ENCODE peak calls at places on chromosomes 5 and 9, in seven cellular contexts. One of them, this sample, is unnamed.

GRCh38 chr9:71233646-71234045 is 112.2 kb upstream of the TRPM3 start:
- DNase-seq in IMR-90: no peak
- DNase-seq in H9: no peak
- DNase-seq in H1: no peak
- DNase-seq in neuronal stem cell: no peak
- DNase-seq in trophoblast cell: no peak
- DNase-seq in mesenchymal stem cell: no peak
- DNase-seq in this sample: no peak

GRCh38 chr5:132771559-132771998 is 5.5 kb downstream of the SEPTIN8 start:
- DNase-seq in IMR-90: peak; percentile 67
- DNase-seq in H9: peak; percentile 68
- DNase-seq in H1: no peak
- DNase-seq in neuronal stem cell: no peak
- DNase-seq in trophoblast cell: peak; percentile 52
- DNase-seq in mesenchymal stem cell: peak; percentile 93
- DNase-seq in this sample: peak; percentile 91

GRCh38 chr9:134136117-134136996 is 475 bp downstream of the WDR5 start:
- DNase-seq in IMR-90: peak; percentile 13
- DNase-seq in H9: no peak
- DNase-seq in H1: peak; percentile 73
- DNase-seq in neuronal stem cell: peak; percentile 24
- DNase-seq in trophoblast cell: no peak
- DNase-seq in mesenchymal stem cell: peak; percentile 37
- DNase-seq in this sample: peak; percentile 51

GRCh38 chr9:23587433-23587832 is 238.6 kb downstream of the ELAVL2 start:
- DNase-seq in IMR-90: no peak
- DNase-seq in H9: no peak
- DNase-seq in H1: no peak
- DNase-seq in neuronal stem cell: no peak
- DNase-seq in trophoblast cell: no peak
- DNase-seq in mesenchymal stem cell: peak; percentile 4
- DNase-seq in this sample: no peak

GRCh38 chr9:93155716-93156474 is 21.8 kb upstream of the NINJ1 start:
- DNase-seq in IMR-90: no peak
- DNase-seq in H9: no peak
- DNase-seq in H1: no peak
- DNase-seq in neuronal stem cell: no peak
- DNase-seq in trophoblast cell: no peak
- DNase-seq in mesenchymal stem cell: no peak
- DNase-seq in this sample: no peak

GRCh38 chr9:112520069-112520468 is 33.4 kb downstream of the KIAA1958 start:
- DNase-seq in IMR-90: no peak
- DNase-seq in H9: no peak
- DNase-seq in H1: no peak
- DNase-seq in neuronal stem cell: no peak
- DNase-seq in trophoblast cell: no peak
- DNase-seq in mesenchymal stem cell: no peak
- DNase-seq in this sample: no peak

GRCh38 chr9:76610009-76610352 is 151.0 kb downstream of the GCNT1 start:
- DNase-seq in IMR-90: peak; percentile 54
- DNase-seq in H9: no peak
- DNase-seq in H1: no peak
- DNase-seq in neuronal stem cell: no peak
- DNase-seq in trophoblast cell: peak; percentile 39
- DNase-seq in mesenchymal stem cell: peak; percentile 55
- DNase-seq in this sample: no peak

GRCh38 chr5:3277590-3278196 is 317.9 kb upstream of the IRX1 start:
- DNase-seq in IMR-90: no peak
- DNase-seq in H9: peak; percentile 48
- DNase-seq in H1: no peak
- DNase-seq in neuronal stem cell: peak; percentile 24
- DNase-seq in trophoblast cell: no peak
- DNase-seq in mesenchymal stem cell: no peak
- DNase-seq in this sample: peak; percentile 45

GRCh38 chr5:68554566-68555279 is 339.2 kb downstream of the PIK3R1 start:
- DNase-seq in IMR-90: peak; percentile 59
- DNase-seq in H9: no peak
- DNase-seq in H1: no peak
- DNase-seq in neuronal stem cell: no peak
- DNase-seq in trophoblast cell: peak; percentile 72
- DNase-seq in mesenchymal stem cell: peak; percentile 49
- DNase-seq in this sample: peak; percentile 36

GRCh38 chr5:60649288-60649917 is 50.6 kb downstream of the DEPDC1B start:
- DNase-seq in IMR-90: peak; percentile 51
- DNase-seq in H9: no peak
- DNase-seq in H1: no peak
- DNase-seq in neuronal stem cell: no peak
- DNase-seq in trophoblast cell: peak; percentile 73
- DNase-seq in mesenchymal stem cell: peak; percentile 52
- DNase-seq in this sample: peak; percentile 45

GRCh38 chr9:127011772-127012171 is 97.2 kb downstream of the RALGPS1 start:
- DNase-seq in IMR-90: no peak
- DNase-seq in H9: no peak
- DNase-seq in H1: no peak
- DNase-seq in neuronal stem cell: no peak
- DNase-seq in trophoblast cell: no peak
- DNase-seq in mesenchymal stem cell: no peak
- DNase-seq in this sample: no peak

GRCh38 chr9:107269681-107270080 is 13.4 kb upstream of the RAD23B start:
- DNase-seq in IMR-90: peak; percentile 55
- DNase-seq in H9: no peak
- DNase-seq in H1: no peak
- DNase-seq in neuronal stem cell: no peak
- DNase-seq in trophoblast cell: peak; percentile 90
- DNase-seq in mesenchymal stem cell: no peak
- DNase-seq in this sample: no peak

GRCh38 chr5:147451125-147451524 is 58.7 kb downstream of the DPYSL3 start:
- DNase-seq in IMR-90: no peak
- DNase-seq in H9: no peak
- DNase-seq in H1: no peak
- DNase-seq in neuronal stem cell: no peak
- DNase-seq in trophoblast cell: no peak
- DNase-seq in mesenchymal stem cell: no peak
- DNase-seq in this sample: peak; percentile 24

GRCh38 chr9:134188421-134189166 is 24.2 kb upstream of the RNU6ATAC start:
- DNase-seq in IMR-90: no peak
- DNase-seq in H9: no peak
- DNase-seq in H1: no peak
- DNase-seq in neuronal stem cell: no peak
- DNase-seq in trophoblast cell: no peak
- DNase-seq in mesenchymal stem cell: no peak
- DNase-seq in this sample: no peak

GRCh38 chr9:116152941-116153764 is 438 bp upstream of the PAPPA start:
- DNase-seq in IMR-90: peak; percentile 85
- DNase-seq in H9: peak; percentile 45
- DNase-seq in H1: no peak
- DNase-seq in neuronal stem cell: peak; percentile 36
- DNase-seq in trophoblast cell: peak; percentile 62
- DNase-seq in mesenchymal stem cell: peak; percentile 92
- DNase-seq in this sample: peak; percentile 54

GRCh38 chr5:150186137-150186536 is 3.7 kb upstream of the SLC6A7 start:
- DNase-seq in IMR-90: no peak
- DNase-seq in H9: peak; percentile 73
- DNase-seq in H1: no peak
- DNase-seq in neuronal stem cell: no peak
- DNase-seq in trophoblast cell: no peak
- DNase-seq in mesenchymal stem cell: no peak
- DNase-seq in this sample: peak; percentile 55

GRCh38 chr9:16637938-16638337 is 232.5 kb downstream of the BNC2 start:
- DNase-seq in IMR-90: peak; percentile 36
- DNase-seq in H9: no peak
- DNase-seq in H1: no peak
- DNase-seq in neuronal stem cell: no peak
- DNase-seq in trophoblast cell: no peak
- DNase-seq in mesenchymal stem cell: no peak
- DNase-seq in this sample: no peak

GRCh38 chr5:88144219-88145040 is 124.2 kb downstream of the TMEM161B start:
- DNase-seq in IMR-90: no peak
- DNase-seq in H9: peak; percentile 40
- DNase-seq in H1: peak; percentile 51
- DNase-seq in neuronal stem cell: peak; percentile 17
- DNase-seq in trophoblast cell: peak; percentile 19
- DNase-seq in mesenchymal stem cell: no peak
- DNase-seq in this sample: peak; percentile 17

GRCh38 chr9:76372345-76372744 is 21.9 kb downstream of the RFK start:
- DNase-seq in IMR-90: no peak
- DNase-seq in H9: no peak
- DNase-seq in H1: no peak
- DNase-seq in neuronal stem cell: no peak
- DNase-seq in trophoblast cell: no peak
- DNase-seq in mesenchymal stem cell: no peak
- DNase-seq in this sample: no peak

GRCh38 chr9:121851641-121852091 is 200.2 kb downstream of the DAB2IP start:
- DNase-seq in IMR-90: no peak
- DNase-seq in H9: no peak
- DNase-seq in H1: no peak
- DNase-seq in neuronal stem cell: no peak
- DNase-seq in trophoblast cell: no peak
- DNase-seq in mesenchymal stem cell: no peak
- DNase-seq in this sample: no peak

GRCh38 chr5:166767858-166768257 is 1523.6 kb upstream of the WWC1 start:
- DNase-seq in IMR-90: no peak
- DNase-seq in H9: no peak
- DNase-seq in H1: no peak
- DNase-seq in neuronal stem cell: no peak
- DNase-seq in trophoblast cell: no peak
- DNase-seq in mesenchymal stem cell: no peak
- DNase-seq in this sample: no peak

GRCh38 chr5:53576674-53577073 is 16.2 kb downstream of the NDUFS4 start:
- DNase-seq in IMR-90: no peak
- DNase-seq in H9: no peak
- DNase-seq in H1: no peak
- DNase-seq in neuronal stem cell: no peak
- DNase-seq in trophoblast cell: no peak
- DNase-seq in mesenchymal stem cell: no peak
- DNase-seq in this sample: no peak

GRCh38 chr9:92989561-92989960 is 42.2 kb downstream of the FGD3 start:
- DNase-seq in IMR-90: no peak
- DNase-seq in H9: peak; percentile 52
- DNase-seq in H1: no peak
- DNase-seq in neuronal stem cell: no peak
- DNase-seq in trophoblast cell: peak; percentile 5
- DNase-seq in mesenchymal stem cell: no peak
- DNase-seq in this sample: peak; percentile 77

GRCh38 chr5:150451594-150451993 is 2.1 kb upstream of the RPS14 start:
- DNase-seq in IMR-90: no peak
- DNase-seq in H9: no peak
- DNase-seq in H1: no peak
- DNase-seq in neuronal stem cell: no peak
- DNase-seq in trophoblast cell: no peak
- DNase-seq in mesenchymal stem cell: no peak
- DNase-seq in this sample: no peak

DNA sequence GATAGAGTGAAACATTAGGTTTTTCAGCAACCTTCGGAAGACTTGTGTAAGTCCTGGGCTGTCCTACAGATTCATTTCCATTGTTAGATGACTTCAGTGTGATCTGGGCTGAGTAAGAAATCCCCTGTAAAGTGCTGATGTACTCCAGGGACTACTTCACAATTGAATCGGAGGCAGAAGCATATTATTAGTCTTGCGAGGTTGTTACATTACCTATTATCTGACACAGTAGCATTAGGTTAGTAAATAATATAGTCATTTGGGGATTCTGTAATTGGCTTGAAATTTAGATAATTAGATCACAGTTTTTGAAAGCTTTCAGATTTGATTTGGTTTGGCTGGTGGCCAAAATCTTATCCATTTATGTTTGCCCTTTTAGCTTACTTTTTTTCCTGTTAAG is 62.4 kb downstream of the DMRT1 start:
- DNase-seq in IMR-90: no peak
- DNase-seq in H9: no peak
- DNase-seq in H1: no peak
- DNase-seq in neuronal stem cell: no peak
- DNase-seq in trophoblast cell: no peak
- DNase-seq in mesenchymal stem cell: no peak
- DNase-seq in this sample: no peak
- H3K79me1 ChIP-seq in IMR-90: no peaks in the 10 kb centered on the region
- H3K79me1 ChIP-seq in H9: no peaks in the 10 kb centered on the region
- H3K79me1 ChIP-seq in H1: no peaks in the 10 kb centered on the region
- H3K79me1 ChIP-seq in neuronal stem cell: no peaks in the 10 kb centered on the region
- H3K79me1 ChIP-seq in trophoblast cell: no peaks in the 10 kb centered on the region
- H3K79me1 ChIP-seq in mesenchymal stem cell: no peaks in the 10 kb centered on the region
- H3K79me1 ChIP-seq in this sample: no peaks in the 10 kb centered on the region

GRCh38 chr5:95856501-95856981 is 34.0 kb upstream of the GLRX start:
- DNase-seq in IMR-90: no peak
- DNase-seq in H9: no peak
- DNase-seq in H1: no peak
- DNase-seq in neuronal stem cell: no peak
- DNase-seq in trophoblast cell: peak; percentile 81
- DNase-seq in mesenchymal stem cell: no peak
- DNase-seq in this sample: no peak
- H3K79me1 ChIP-seq in IMR-90: no peaks in the 10 kb centered on the region
- H3K79me1 ChIP-seq in H9: no peaks in the 10 kb centered on the region
- H3K79me1 ChIP-seq in H1: no peaks in the 10 kb centered on the region
- H3K79me1 ChIP-seq in neuronal stem cell: no peaks in the 10 kb centered on the region
- H3K79me1 ChIP-seq in trophoblast cell: peaks cover 31% of the 10 kb centered on the region
- H3K79me1 ChIP-seq in mesenchymal stem cell: no peaks in the 10 kb centered on the region
- H3K79me1 ChIP-seq in this sample: no peaks in the 10 kb centered on the region

DNA sequence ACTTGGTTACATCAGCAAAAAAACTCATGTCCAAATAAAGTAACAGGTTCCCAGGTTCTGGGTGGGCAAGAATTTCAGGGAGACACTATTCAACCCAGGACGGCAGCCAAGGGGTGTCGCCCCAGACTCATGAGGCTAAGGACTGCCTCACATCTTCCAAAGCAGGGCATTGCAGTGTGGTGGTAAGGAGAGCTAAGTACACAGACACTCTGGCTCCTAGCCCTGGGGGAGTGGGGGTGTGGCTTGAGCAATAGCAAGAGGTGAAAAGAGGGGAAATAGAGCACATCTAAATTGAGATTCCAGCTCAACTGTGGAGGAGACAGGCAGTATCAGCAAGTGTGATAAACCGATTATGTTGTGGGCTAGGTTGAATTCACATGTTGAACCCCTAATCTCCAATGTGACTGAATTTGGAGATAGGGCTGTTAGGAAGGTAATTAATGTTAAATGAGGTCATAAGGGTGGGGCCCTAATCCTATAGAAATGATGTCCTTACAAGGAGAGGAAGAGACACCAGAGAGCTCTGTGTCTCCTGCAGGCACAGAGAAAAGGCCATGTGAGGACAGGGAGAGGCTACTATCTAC is 49.9 kb upstream of the MARCHF11 start:
- DNase-seq in IMR-90: no peak
- DNase-seq in H9: no peak
- DNase-seq in H1: no peak
- DNase-seq in neuronal stem cell: no peak
- DNase-seq in trophoblast cell: no peak
- DNase-seq in mesenchymal stem cell: no peak
- DNase-seq in this sample: peak; percentile 95
- H3K79me1 ChIP-seq in IMR-90: no peaks in the 10 kb centered on the region
- H3K79me1 ChIP-seq in H9: no peaks in the 10 kb centered on the region
- H3K79me1 ChIP-seq in H1: no peaks in the 10 kb centered on the region
- H3K79me1 ChIP-seq in neuronal stem cell: no peaks in the 10 kb centered on the region
- H3K79me1 ChIP-seq in trophoblast cell: no peaks in the 10 kb centered on the region
- H3K79me1 ChIP-seq in mesenchymal stem cell: no peaks in the 10 kb centered on the region
- H3K79me1 ChIP-seq in this sample: no peaks in the 10 kb centered on the region

DNA sequence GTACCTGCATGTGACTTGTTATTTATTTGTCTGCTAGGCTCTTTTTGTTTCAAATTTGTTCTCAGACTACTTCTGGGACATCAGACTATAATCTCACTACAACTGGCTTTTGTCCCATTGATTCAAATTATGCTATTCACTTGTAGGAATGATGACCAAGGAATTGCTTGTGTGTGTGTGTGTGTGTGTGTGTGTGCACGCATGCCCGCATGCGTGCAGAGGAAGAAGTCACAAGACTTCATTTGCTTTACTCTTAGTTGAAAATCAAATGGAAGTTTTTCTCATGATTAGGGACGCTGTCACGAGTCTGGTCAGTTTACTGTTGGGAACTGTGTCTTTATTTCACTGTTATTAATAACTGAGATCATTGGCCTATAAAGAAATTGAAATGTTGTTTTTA is 268.7 kb downstream of the RAB3C start:
- DNase-seq in IMR-90: no peak
- DNase-seq in H9: no peak
- DNase-seq in H1: no peak
- DNase-seq in neuronal stem cell: no peak
- DNase-seq in trophoblast cell: peak; percentile 3
- DNase-seq in mesenchymal stem cell: no peak
- DNase-seq in this sample: no peak
- H3K79me1 ChIP-seq in IMR-90: no peaks in the 10 kb centered on the region
- H3K79me1 ChIP-seq in H9: no peaks in the 10 kb centered on the region
- H3K79me1 ChIP-seq in H1: no peaks in the 10 kb centered on the region
- H3K79me1 ChIP-seq in neuronal stem cell: no peaks in the 10 kb centered on the region
- H3K79me1 ChIP-seq in trophoblast cell: no peaks in the 10 kb centered on the region
- H3K79me1 ChIP-seq in mesenchymal stem cell: no peaks in the 10 kb centered on the region
- H3K79me1 ChIP-seq in this sample: no peaks in the 10 kb centered on the region